ENCODE peak calls at places on chromosomes 11 and 22, in six cellular contexts. One of them, this sample, is unnamed.

GRCh38 chr22:49751318-49751967 is 76.2 kb downstream of the BRD1 start:
- DNase-seq in gastrocnemius medialis: peak; percentile 6
- DNase-seq in adrenal gland: no peak
- DNase-seq in esophagus muscularis mucosa: peak; percentile 55
- DNase-seq in transverse colon: no peak
- DNase-seq in prostate gland: no peak
- DNase-seq in this sample: no peak

GRCh38 chr11:80309301-80309700 is 868.5 kb upstream of the TENM4 start:
- DNase-seq in transverse colon: no peak
- DNase-seq in gastrocnemius medialis: no peak
- DNase-seq in esophagus muscularis mucosa: no peak
- DNase-seq in adrenal gland: no peak
- DNase-seq in prostate gland: no peak
- DNase-seq in this sample: no peak

GRCh38 chr11:125429174-125429707 is 66.8 kb downstream of the FEZ1 start:
- DNase-seq in gastrocnemius medialis: peak; percentile 72
- DNase-seq in prostate gland: peak; percentile 22
- DNase-seq in transverse colon: peak; percentile 22
- DNase-seq in adrenal gland: no peak
- DNase-seq in esophagus muscularis mucosa: no peak
- DNase-seq in this sample: no peak

GRCh38 chr11:120344302-120345004 is 8.2 kb downstream of the ARHGEF12 start:
- DNase-seq in gastrocnemius medialis: no peak
- DNase-seq in esophagus muscularis mucosa: no peak
- DNase-seq in adrenal gland: no peak
- DNase-seq in transverse colon: peak; percentile 18
- DNase-seq in prostate gland: no peak
- DNase-seq in this sample: no peak

GRCh38 chr11:98423933-98424332 is 596.8 kb upstream of the CNTN5 start:
- DNase-seq in esophagus muscularis mucosa: no peak
- DNase-seq in prostate gland: no peak
- DNase-seq in adrenal gland: no peak
- DNase-seq in transverse colon: no peak
- DNase-seq in gastrocnemius medialis: no peak
- DNase-seq in this sample: no peak

GRCh38 chr11:10728779-10729472 is 22.1 kb upstream of the CTR9 start:
- DNase-seq in prostate gland: no peak
- DNase-seq in adrenal gland: no peak
- DNase-seq in gastrocnemius medialis: no peak
- DNase-seq in transverse colon: no peak
- DNase-seq in esophagus muscularis mucosa: no peak
- DNase-seq in this sample: no peak

GRCh38 chr11:132101861-132102260 is 731.4 kb downstream of the NTM start:
- DNase-seq in transverse colon: no peak
- DNase-seq in adrenal gland: no peak
- DNase-seq in prostate gland: no peak
- DNase-seq in gastrocnemius medialis: no peak
- DNase-seq in esophagus muscularis mucosa: no peak
- DNase-seq in this sample: no peak

GRCh38 chr22:45201678-45202332 is 38.1 kb downstream of the NUP50 start:
- DNase-seq in esophagus muscularis mucosa: no peak
- DNase-seq in transverse colon: no peak
- DNase-seq in prostate gland: no peak
- DNase-seq in adrenal gland: no peak
- DNase-seq in gastrocnemius medialis: no peak
- DNase-seq in this sample: no peak

GRCh38 chr11:14095882-14096281 is 133.4 kb downstream of the SPON1 start:
- DNase-seq in transverse colon: no peak
- DNase-seq in esophagus muscularis mucosa: no peak
- DNase-seq in adrenal gland: no peak
- DNase-seq in prostate gland: no peak
- DNase-seq in gastrocnemius medialis: no peak
- DNase-seq in this sample: no peak

DNA sequence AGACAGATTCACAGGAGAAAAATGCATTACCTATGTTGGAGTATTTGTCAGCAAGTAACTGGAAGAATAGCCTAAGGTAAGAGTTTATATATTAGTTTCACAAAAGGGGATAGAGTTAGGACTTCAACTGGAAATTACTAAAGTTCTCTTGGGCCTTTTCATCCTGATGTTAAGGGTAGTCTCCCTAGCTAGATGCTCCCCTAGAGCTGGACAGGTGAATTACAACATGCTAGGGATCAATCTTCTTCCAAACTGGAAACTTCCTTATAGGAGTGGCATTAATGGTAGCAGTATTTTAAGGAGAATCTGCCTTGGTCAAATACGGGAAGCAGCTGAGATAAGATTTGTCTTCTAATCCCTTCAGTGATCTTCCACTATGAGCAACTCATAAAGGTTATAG is 632.8 kb upstream of the RAG2 start:
- DNase-seq in transverse colon: no peak
- DNase-seq in adrenal gland: no peak
- DNase-seq in gastrocnemius medialis: no peak
- DNase-seq in prostate gland: no peak
- DNase-seq in esophagus muscularis mucosa: no peak
- DNase-seq in this sample: no peak
- TF ChIP-seq POLR2A in transverse colon: no peak
- TF ChIP-seq POLR2A in adrenal gland: no peak
- TF ChIP-seq POLR2A in gastrocnemius medialis: no peak
- TF ChIP-seq POLR2A in prostate gland: no peak
- TF ChIP-seq POLR2A in esophagus muscularis mucosa: no peak
- TF ChIP-seq POLR2A in this sample: no peak

GRCh38 chr11:67400251-67400941 is 1.3 kb downstream of the PPP1CA start:
- DNase-seq in adrenal gland: no peak
- DNase-seq in prostate gland: no peak
- DNase-seq in transverse colon: peak; percentile 52
- DNase-seq in gastrocnemius medialis: no peak
- DNase-seq in esophagus muscularis mucosa: no peak
- DNase-seq in this sample: no peak

GRCh38 chr11:67397986-67398660 is 3.5 kb downstream of the PPP1CA start:
- DNase-seq in prostate gland: no peak
- DNase-seq in transverse colon: no peak
- DNase-seq in esophagus muscularis mucosa: no peak
- DNase-seq in gastrocnemius medialis: no peak
- DNase-seq in adrenal gland: no peak
- DNase-seq in this sample: no peak

GRCh38 chr11:67397536-67397935 is 4.1 kb downstream of the PPP1CA start:
- DNase-seq in esophagus muscularis mucosa: no peak
- DNase-seq in prostate gland: no peak
- DNase-seq in adrenal gland: no peak
- DNase-seq in gastrocnemius medialis: no peak
- DNase-seq in transverse colon: no peak
- DNase-seq in this sample: no peak

GRCh38 chr11:67400942-67401494 is 640 bp downstream of the PPP1CA start:
- DNase-seq in gastrocnemius medialis: no peak
- DNase-seq in transverse colon: no peak
- DNase-seq in adrenal gland: no peak
- DNase-seq in prostate gland: no peak
- DNase-seq in esophagus muscularis mucosa: no peak
- DNase-seq in this sample: no peak

GRCh38 chr11:67398661-67399563 is 2.7 kb downstream of the PPP1CA start:
- DNase-seq in transverse colon: no peak
- DNase-seq in esophagus muscularis mucosa: no peak
- DNase-seq in gastrocnemius medialis: no peak
- DNase-seq in prostate gland: no peak
- DNase-seq in adrenal gland: no peak
- DNase-seq in this sample: no peak
- H3K4me1 ChIP-seq in transverse colon: peaks cover 36% of the 10 kb centered on the region
- H3K4me1 ChIP-seq in esophagus muscularis mucosa: peaks cover 51% of the 10 kb centered on the region
- H3K4me1 ChIP-seq in gastrocnemius medialis: peaks cover 22% of the 10 kb centered on the region
- H3K4me1 ChIP-seq in prostate gland: peaks cover 15% of the 10 kb centered on the region
- H3K4me1 ChIP-seq in adrenal gland: peaks cover 47% of the 10 kb centered on the region
- H3K4me1 ChIP-seq in this sample: no peaks in the 10 kb centered on the region

GRCh38 chr11:63907808-63908530 is 9.0 kb downstream of the RCOR2 start:
- DNase-seq in transverse colon: no peak
- DNase-seq in prostate gland: no peak
- DNase-seq in gastrocnemius medialis: no peak
- DNase-seq in esophagus muscularis mucosa: no peak
- DNase-seq in adrenal gland: no peak
- DNase-seq in this sample: no peak
- H3K36me3 ChIP-seq in transverse colon: peaks cover 31% of the 10 kb centered on the region
- H3K36me3 ChIP-seq in prostate gland: peaks cover 21% of the 10 kb centered on the region
- H3K36me3 ChIP-seq in gastrocnemius medialis: no peaks in the 10 kb centered on the region
- H3K36me3 ChIP-seq in esophagus muscularis mucosa: peaks cover 71% of the 10 kb centered on the region
- H3K36me3 ChIP-seq in adrenal gland: no peaks in the 10 kb centered on the region
- H3K36me3 ChIP-seq in this sample: peaks cover 25% of the 10 kb centered on the region

GRCh38 chr22:40043793-40044101 is 49.0 kb downstream of the FAM83F start:
- DNase-seq in transverse colon: no peak
- DNase-seq in prostate gland: no peak
- DNase-seq in adrenal gland: no peak
- DNase-seq in esophagus muscularis mucosa: no peak
- DNase-seq in gastrocnemius medialis: no peak
- DNase-seq in this sample: no peak
- TF ChIP-seq POLR2A in transverse colon: no peak
- TF ChIP-seq POLR2A in prostate gland: no peak
- TF ChIP-seq POLR2A in adrenal gland: peak; percentile 23
- TF ChIP-seq POLR2A in esophagus muscularis mucosa: no peak
- TF ChIP-seq POLR2A in gastrocnemius medialis: no peak
- TF ChIP-seq POLR2A in this sample: no peak